ENCODE peak calls at places on chromosomes 11 and 22, in seven cellular contexts. A is GM23248; R is cardiac fibroblast; D is upper lobe of right lung; V is CD4-positive, CD25-positive, alpha-beta regulatory T cell; X is fibroblast of the aortic adventitia; E is left lung. B is an unnamed sample.

GRCh38 chr11:77592727-77593126 is 3.0 kb downstream of the AQP11 start:
- DNase-seq in A (no peak), D (no peak), E (no peak), V (no peak), R (no peak), X (no peak), B (no peak)

GRCh38 chr11:130061017-130061416 is 8.7 kb upstream of the APLP2 start:
- DNase-seq in V (no peak), D (no peak), X (no peak), R (no peak), A (no peak), E (no peak), B (no peak)

GRCh38 chr11:45917286-45917622 is 423 bp downstream of the PEX16 start:
- DNase-seq in R (no peak), V (no peak), D (no peak), E (peak), X (no peak), A (peak), B (no peak)

GRCh38 chr11:45182902-45183301 is 36.5 kb downstream of the PRDM11 start:
- DNase-seq in A (peak), D (no peak), E (no peak), V (peak), R (peak), X (peak), B (peak)

GRCh38 chr11:123742778-123743177 is 1.3 kb upstream of the ZNF202 start:
- DNase-seq in A (no peak), D (no peak), X (no peak), R (no peak), E (no peak), V (no peak), B (no peak)

GRCh38 chr22:25488244-25489020 is 76.0 kb upstream of the GRK3 start:
- DNase-seq in A (peak), V (no peak), R (peak), D (peak), X (peak), E (no peak), B (peak)

GRCh38 chr22:39808087-39808486 is 85.5 kb downstream of the ENTHD1 start:
- DNase-seq in R (peak), D (no peak), V (peak), E (no peak), A (peak), X (peak), B (no peak)

GRCh38 chr22:23147632-23148387 is 2.5 kb downstream of the RAB36 start:
- DNase-seq in X (peak), E (no peak), R (peak), A (peak), V (no peak), D (no peak), B (no peak)

GRCh38 chr22:48752451-48753380 is 1075.0 kb downstream of the BRD1 start:
- DNase-seq in A (no peak), X (no peak), E (peak), D (no peak), V (no peak), R (no peak), B (no peak)

GRCh38 chr22:39698106-39698505 is 127.6 kb downstream of the CACNA1I start:
- DNase-seq in X (no peak), D (no peak), R (no peak), A (no peak), V (no peak), E (peak), B (no peak)

GRCh38 chr11:64607381-64608259 is 16.6 kb downstream of the SLC22A12 start:
- DNase-seq in R (peak), D (no peak), X (peak), V (no peak), E (peak), A (peak), B (no peak)
- H3K4me3 ChIP-seq in R (no peak), D (no peak), X (peak), V (no peak), E (no peak), A (peak), B (peak)

DNA sequence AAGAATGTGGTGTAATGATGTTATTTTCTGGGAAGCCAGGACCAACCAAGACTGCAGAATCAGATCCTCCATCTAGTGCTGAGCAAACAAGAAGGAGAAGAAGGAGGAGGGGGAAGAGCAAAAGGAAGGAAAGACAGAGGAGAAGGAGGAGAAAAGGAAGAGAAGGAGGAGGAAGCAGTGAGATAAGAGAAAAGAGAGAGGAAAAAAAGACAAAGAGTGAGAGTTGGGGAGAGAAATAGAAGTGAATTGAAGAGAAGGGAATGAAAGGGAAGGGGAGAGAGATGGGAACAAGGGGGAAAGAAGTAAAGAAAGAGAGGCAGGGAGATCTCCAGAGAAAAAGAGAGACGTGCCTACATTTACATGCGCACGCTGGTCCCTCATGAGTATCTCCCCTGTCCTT is 153.5 kb downstream of the MN1 start:
- DNase-seq in R (no peak), V (no peak), E (no peak), A (no peak), X (no peak), D (no peak), B (no peak)
- H3K4me3 ChIP-seq in R (no peak), V (no peak), E (no peak), A (no peak), X (no peak), D (no peak), B (no peak)

GRCh38 chr11:117874253-117874909 is 2.1 kb downstream of the FXYD6 start:
- DNase-seq in E (no peak), A (no peak), V (no peak), X (no peak), R (no peak), D (no peak), B (no peak)
- H3K4me3 ChIP-seq in E (peak), A (no peak), V (no peak), X (no peak), R (no peak), D (peak), B (no peak)

DNA sequence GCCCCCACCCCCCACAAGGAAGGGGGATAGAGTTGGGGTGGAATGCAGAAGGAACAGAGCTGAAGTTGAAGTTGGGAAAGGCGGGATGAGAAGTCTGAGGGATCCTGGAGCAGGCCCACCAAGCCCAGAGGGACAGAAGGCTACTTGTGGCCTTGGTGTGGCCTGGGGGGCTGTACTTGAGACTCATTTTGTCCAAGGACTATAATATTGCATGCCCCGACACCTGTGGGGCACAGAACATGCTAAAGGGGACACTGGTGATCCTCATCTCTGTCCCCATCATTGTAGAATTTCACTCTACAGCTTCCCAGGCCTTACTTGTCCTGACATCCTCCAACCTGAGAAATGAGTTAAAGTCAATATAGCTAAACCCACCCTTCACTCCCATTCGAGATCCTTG is 1.3 kb downstream of the ESAM start:
- DNase-seq in V (no peak), E (no peak), X (no peak), D (no peak), R (no peak), A (no peak), B (no peak)
- H3K4me3 ChIP-seq in V (no peak), E (peak), X (no peak), D (peak), R (no peak), A (no peak), B (peak)

DNA sequence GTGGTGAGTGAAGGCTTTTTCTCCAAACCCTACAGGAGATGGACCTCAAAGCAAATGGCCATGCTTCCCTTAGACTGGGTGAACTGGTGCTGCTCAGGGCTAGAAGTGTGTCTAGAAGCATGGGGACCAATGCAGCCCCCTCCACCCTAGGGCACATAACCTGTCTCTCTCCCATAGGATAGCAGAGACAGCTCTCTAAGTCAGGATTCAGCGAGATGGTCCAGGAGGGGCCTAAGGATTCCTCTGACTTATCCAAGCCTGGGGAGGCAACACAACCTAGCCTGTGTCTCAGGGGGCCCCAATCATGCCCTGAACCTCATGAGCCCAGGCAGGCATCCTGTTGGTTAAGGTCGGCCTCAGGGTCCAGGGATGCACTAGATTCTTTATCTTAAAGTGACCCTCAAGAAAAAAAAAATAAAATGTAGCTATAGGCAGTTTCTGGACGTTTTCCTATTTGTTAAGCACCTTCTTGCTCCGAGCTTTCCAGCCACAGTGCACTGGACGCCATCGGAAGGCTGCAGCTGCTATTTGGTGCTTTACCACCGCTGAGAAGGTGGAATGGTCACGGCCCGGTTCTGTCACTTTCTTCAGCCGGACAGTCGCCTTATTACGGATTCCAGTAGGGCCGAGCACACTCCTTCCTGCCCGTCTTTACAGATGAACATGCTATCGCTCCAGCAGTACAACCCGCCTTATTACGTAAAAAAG is 5.0 kb upstream of the CCND1 start:
- DNase-seq in A (no peak), E (no peak), R (no peak), X (no peak), D (no peak), V (no peak), B (peak)
- H3K4me3 ChIP-seq in A (peak), E (peak), R (peak), X (peak), D (peak), V (no peak), B (no peak)

GRCh38 chr22:44181912-44182590 is 1.3 kb downstream of the PARVG start:
- DNase-seq in R (no peak), V (no peak), D (peak), X (no peak), A (no peak), E (peak), B (peak)

GRCh38 chr22:44180706-44181032 is at the start of gene PARVG:
- DNase-seq in R (no peak), E (no peak), D (no peak), X (no peak), A (no peak), V (peak), B (no peak)

GRCh38 chr22:44184006-44184405 is 3.3 kb downstream of the PARVG start:
- DNase-seq in D (no peak), A (peak), X (no peak), V (no peak), E (no peak), R (no peak), B (no peak)

GRCh38 chr22:44181033-44181911 is 547 bp downstream of the PARVG start:
- DNase-seq in X (no peak), R (no peak), V (peak), E (peak), D (peak), A (no peak), B (peak)

GRCh38 chr22:44182591-44183588 is 2.2 kb downstream of the PARVG start:
- DNase-seq in E (peak), R (no peak), X (no peak), D (peak), A (no peak), V (peak), B (no peak)
- H3K4me3 ChIP-seq in E (peak), R (no peak), X (no peak), D (peak), A (no peak), V (peak), B (no peak)

GRCh38 chr11:126157326-126158030 is 54.0 kb downstream of the RPUSD4 start:
- DNase-seq in X (no peak), R (no peak), A (peak), V (no peak), D (no peak), E (no peak), B (no peak)
- H3K4me3 ChIP-seq in X (no peak), R (no peak), A (no peak), V (no peak), D (no peak), E (no peak), B (no peak)

B was measured in aorta.